ENCODE peak calls at places on chromosomes 5 and 9, in four cellular contexts. E is CD8-positive, alpha-beta memory T cell; H is astrocyte of the spinal cord; Q is sigmoid colon. V is an unnamed sample.

GRCh38 chr5:34957299-34957698 is 27.9 kb downstream of the DNAJC21 start:
- DNase-seq in Q (no peak), E (no peak), H (no peak), V (no peak)

GRCh38 chr9:28620011-28620410 is 1046.7 kb upstream of the C9orf72 start:
- DNase-seq in E (no peak), Q (no peak), H (no peak), V (no peak)

GRCh38 chr9:137037035-137037434 is 5.1 kb upstream of the FUT7 start:
- DNase-seq in H (no peak), Q (no peak), E (no peak), V (no peak)

GRCh38 chr5:8773091-8773615 is 772.7 kb downstream of the SEMA5A start:
- DNase-seq in H (no peak), E (no peak), Q (no peak), V (no peak)

GRCh38 chr9:79780559-79780958 is 208.8 kb downstream of the TLE4 start:
- DNase-seq in Q (no peak), H (no peak), E (no peak), V (no peak)

GRCh38 chr9:78811562-78812276 is 514.8 kb downstream of the PSAT1 start:
- DNase-seq in E (no peak), Q (no peak), H (peak; percentile 44), V (no peak)

GRCh38 chr9:126805546-126806262 is 864 bp downstream of the ZBTB43 start:
- DNase-seq in Q (peak; percentile 70), E (peak; percentile 77), H (peak; percentile 28), V (peak; percentile 90)

GRCh38 chr9:84331119-84331791 is 9.3 kb downstream of the SLC28A3 start:
- DNase-seq in E (no peak), H (no peak), Q (no peak), V (peak; percentile 20)

GRCh38 chr5:35095366-35095765 is 47.6 kb upstream of the AGXT2 start:
- DNase-seq in H (no peak), E (no peak), Q (no peak), V (no peak)

GRCh38 chr5:73901045-73901444 is 275.0 kb downstream of the ARHGEF28 start:
- DNase-seq in Q (no peak), E (no peak), H (peak; percentile 64), V (peak; percentile 77)

GRCh38 chr9:13857521-13857920 is 456.4 kb downstream of the NFIB start:
- DNase-seq in Q (no peak), E (no peak), H (no peak), V (no peak)

GRCh38 chr9:136485651-136486050 is 2.8 kb upstream of the SEC16A start:
- DNase-seq in Q (no peak), H (no peak), E (no peak), V (no peak)

GRCh38 chr5:77321793-77322394 is 111.4 kb downstream of the PDE8B start:
- DNase-seq in Q (no peak), H (no peak), E (no peak), V (no peak)

GRCh38 chr9:69065660-69066059 is 30.1 kb downstream of the FXN start:
- DNase-seq in H (no peak), E (no peak), Q (no peak), V (no peak)

GRCh38 chr5:165928971-165929370 is 2362.5 kb upstream of the WWC1 start:
- DNase-seq in Q (no peak), H (peak; percentile 68), E (no peak), V (no peak)

GRCh38 chr5:112594060-112594850 is 143.4 kb upstream of the APC start:
- DNase-seq in H (no peak), E (no peak), Q (no peak), V (no peak)

GRCh38 chr9:109206670-109207069 is 39.6 kb upstream of the FRRS1L start:
- DNase-seq in E (no peak), Q (no peak), H (no peak), V (no peak)

GRCh38 chr9:13035822-13036221 is 243.7 kb downstream of the MPDZ start:
- DNase-seq in H (no peak), Q (no peak), E (no peak), V (no peak)

GRCh38 chr5:151589878-151590570 is 1.1 kb downstream of the FAT2 start:
- DNase-seq in Q (no peak), H (no peak), E (no peak), V (no peak)

GRCh38 chr5:84688566-84688965 is 303.9 kb upstream of the EDIL3 start:
- DNase-seq in Q (no peak), H (peak; percentile 96), E (no peak), V (peak; percentile 72)

GRCh38 chr5:169731221-169731620 is 94.1 kb downstream of the DOCK2 start:
- DNase-seq in E (no peak), H (no peak), Q (no peak), V (no peak)

GRCh38 chr9:95386843-95387242 is 69.3 kb upstream of the FANCC start:
- DNase-seq in Q (no peak), E (no peak), H (no peak), V (no peak)

GRCh38 chr5:96370981-96371380 is 62.1 kb downstream of the PCSK1 start:
- DNase-seq in Q (no peak), H (no peak), E (no peak), V (no peak)

GRCh38 chr9:87503970-87504369 is 6.3 kb downstream of the DAPK1 start:
- DNase-seq in H (no peak), Q (no peak), E (no peak), V (no peak)

GRCh38 chr9:127360829-127361228 is 36.1 kb upstream of the SLC2A8 start:
- DNase-seq in Q (no peak), H (peak; percentile 63), E (no peak), V (no peak)

GRCh38 chr5:1386274-1386717 is 41.4 kb upstream of the CLPTM1L start:
- DNase-seq in Q (no peak), H (peak; percentile 10), E (peak; percentile 84), V (no peak)

GRCh38 chr9:76374702-76375543 is 19.3 kb downstream of the RFK start:
- DNase-seq in E (no peak), H (peak; percentile 83), Q (peak; percentile 92), V (peak; percentile 68)

GRCh38 chr5:124645396-124645795 is 101.0 kb downstream of the ZNF608 start:
- DNase-seq in H (no peak), Q (no peak), E (no peak), V (no peak)

GRCh38 chr5:10354048-10354872 is 765 bp downstream of the MARCHF6 start:
- DNase-seq in H (peak; percentile 42), Q (peak; percentile 72), E (peak; percentile 39), V (no peak)

GRCh38 chr9:16628421-16628820 is 242.0 kb downstream of the BNC2 start:
- DNase-seq in E (no peak), H (no peak), Q (no peak), V (no peak)

GRCh38 chr5:103511554-103511885 is 51.1 kb downstream of the NUDT12 start:
- DNase-seq in E (no peak), H (peak; percentile 31), Q (no peak), V (no peak)

GRCh38 chr9:31590091-31590490 is 794.4 kb upstream of the ACO1 start:
- DNase-seq in H (peak; percentile 33), Q (no peak), E (no peak), V (no peak)

GRCh38 chr5:66596791-66597757 is 881 bp downstream of the MAST4 start:
- DNase-seq in Q (no peak), E (no peak), H (peak; percentile 37), V (no peak)

GRCh38 chr5:129804705-129805104 is 56.8 kb downstream of the MINAR2 start:
- DNase-seq in E (no peak), H (no peak), Q (no peak), V (no peak)

GRCh38 chr9:126722922-126723806 is 81.7 kb upstream of the ZBTB43 start:
- DNase-seq in Q (peak; percentile 80), H (no peak), E (peak; percentile 75), V (no peak)

GRCh38 chr5:135213466-135214239 is 179.6 kb upstream of the PITX1 start:
- DNase-seq in Q (peak; percentile 56), H (no peak), E (no peak), V (no peak)

DNA sequence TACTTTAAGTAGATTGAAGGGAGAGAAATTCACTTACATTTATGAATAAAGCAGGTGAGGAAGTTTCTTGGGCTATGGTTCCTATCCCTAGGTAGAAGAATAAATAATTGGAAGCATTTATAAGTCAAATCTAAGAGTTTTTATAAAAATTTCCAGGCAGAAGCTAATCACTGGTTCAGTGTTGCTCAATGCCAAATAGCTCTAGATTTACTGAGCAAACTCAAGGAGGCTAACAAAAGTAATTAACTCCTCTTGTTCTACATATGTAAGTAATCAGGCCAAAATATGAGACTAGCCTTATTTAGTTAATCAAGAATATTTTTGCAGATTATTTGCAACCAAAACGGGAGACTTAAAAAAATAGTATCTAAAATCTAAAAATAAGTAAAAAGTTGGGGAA is 472.3 kb downstream of the PLK2 start:
- DNase-seq in E (no peak), H (no peak), Q (no peak), V (no peak)
- H3K4me3 ChIP-seq in E (no peak overlapping the region), H (no peak overlapping the region), Q (no peak overlapping the region), V (no peak overlapping the region)

GRCh38 chr9:124478014-124478753 is 27.9 kb downstream of the ADGRD2 start:
- DNase-seq in Q (no peak), H (no peak), E (no peak), V (no peak)
- H3K4me3 ChIP-seq in Q (peak overlapping the region; percentile 30), H (no peak overlapping the region), E (no peak overlapping the region), V (no peak overlapping the region)

GRCh38 chr9:116484483-116484776 is 202.7 kb upstream of the TRIM32 start:
- DNase-seq in E (no peak), H (no peak), Q (no peak), V (no peak)

GRCh38 chr9:116490321-116490720 is 196.8 kb upstream of the TRIM32 start:
- DNase-seq in Q (no peak), E (no peak), H (no peak), V (no peak)

GRCh38 chr9:116491659-116492058 is 195.4 kb upstream of the TRIM32 start:
- DNase-seq in H (peak; percentile 18), Q (no peak), E (no peak), V (no peak)

GRCh38 chr9:116491219-116491618 is 195.9 kb upstream of the TRIM32 start:
- DNase-seq in E (no peak), Q (no peak), H (no peak), V (no peak)

DNA sequence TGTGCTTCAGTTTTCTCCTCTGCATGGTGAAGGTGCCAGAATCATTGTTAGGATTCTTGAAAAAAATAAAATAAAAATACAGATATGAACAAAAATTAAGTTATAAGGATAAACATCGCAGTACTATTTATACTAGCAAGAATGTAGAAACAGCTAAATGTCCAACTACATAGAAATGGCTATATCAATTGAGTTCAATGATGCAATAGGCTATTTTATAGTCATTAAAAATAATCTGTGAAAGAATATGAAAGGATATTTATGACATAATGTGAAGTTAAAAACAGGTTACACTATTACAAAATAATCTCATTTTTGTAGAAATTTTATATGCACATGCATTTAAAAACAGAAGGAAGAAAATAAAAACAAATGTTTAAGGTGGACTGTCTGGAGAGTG is 198.7 kb upstream of the TRIM32 start:
- DNase-seq in E (no peak), Q (no peak), H (no peak), V (no peak)
- H3K4me3 ChIP-seq in E (no peak overlapping the region), Q (no peak overlapping the region), H (no peak overlapping the region), V (no peak overlapping the region)

DNA sequence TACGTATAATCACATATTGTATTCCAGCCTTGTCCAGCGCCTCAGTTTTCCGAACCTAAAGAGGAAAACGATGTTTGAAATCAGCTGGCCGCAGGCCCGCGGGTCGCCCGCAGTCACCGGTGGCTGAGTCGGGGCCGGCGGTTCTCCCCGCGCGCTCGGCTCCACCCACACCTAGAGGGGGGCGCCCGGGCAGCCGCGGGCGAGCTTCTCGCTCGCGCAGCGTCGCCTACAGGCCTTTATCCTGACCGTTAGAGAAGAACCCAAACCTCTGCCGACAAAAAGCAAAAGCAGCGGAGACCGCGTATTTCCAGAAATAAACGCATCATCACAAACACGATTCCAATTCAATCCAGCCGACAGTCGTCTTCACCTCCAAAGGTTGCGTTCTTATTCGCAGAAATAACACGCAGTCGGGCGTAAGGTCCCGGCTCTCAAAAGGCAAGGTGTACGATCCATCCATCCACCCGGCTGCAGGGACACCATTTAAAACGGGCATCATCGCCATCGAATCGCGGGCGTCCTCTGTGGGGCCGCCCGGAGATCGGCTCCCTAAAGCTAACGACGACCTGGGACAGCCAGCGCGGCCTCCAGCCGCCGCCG is 680 bp upstream of the NIPBL start:
- DNase-seq in H (peak; percentile 85), Q (peak; percentile 90), E (peak; percentile 74), V (no peak)
- H3K4me3 ChIP-seq in H (peak overlapping the region; percentile 70), Q (peak overlapping the region; percentile 88), E (peak overlapping the region; percentile 71), V (peak overlapping the region; percentile 86)

V was measured in skeletal muscle cell.